ENCODE peak calls at places on chromosome 18, in five cellular contexts. L is stimulated activated CD4-positive, alpha-beta T cell treated with anti-CD3 and anti-CD28 coated beads, Interleukin-12 subunit alpha, Interleukin-12 subunit beta, amount 100 ng/mL, for 48 hours; N is nucleus accumbens; J is mesenteric fat pad; U is fibroblast of mammary gland. W is an unnamed sample.

GRCh38 chr18:58249677-58250076 is 205.7 kb downstream of the NEDD4L start:
- DNase-seq in J (no peak), U (peak; percentile 57), L (no peak), N (no peak), W (no peak)

GRCh38 chr18:61554117-61554776 is 221.0 kb downstream of the CDH20 start:
- DNase-seq in L (peak; percentile 8), U (no peak), J (no peak), N (no peak), W (no peak)

GRCh38 chr18:69308620-69309019 is 92.1 kb upstream of the DOK6 start:
- DNase-seq in J (no peak), U (no peak), N (no peak), L (no peak), W (no peak)

GRCh38 chr18:48066225-48066652 is 135.8 kb upstream of the SMAD2 start:
- DNase-seq in J (no peak), N (no peak), L (no peak), U (no peak), W (no peak)

GRCh38 chr18:9594782-9595181 is 19.6 kb downstream of the PPP4R1 start:
- DNase-seq in J (no peak), N (no peak), L (no peak), U (peak; percentile 41), W (no peak)

GRCh38 chr18:46141199-46141598 is 37.0 kb downstream of the HAUS1 start:
- DNase-seq in J (no peak), L (no peak), U (no peak), N (no peak), W (no peak)

GRCh38 chr18:12990977-12991838 is at the start of gene CEP192:
- DNase-seq in J (peak; percentile 98), U (peak; percentile 98), L (peak; percentile 97), N (peak; percentile 97), W (peak; percentile 71)

GRCh38 chr18:79395761-79396404 is at the start of gene NFATC1:
- DNase-seq in N (peak; percentile 49), L (peak; percentile 82), J (peak; percentile 95), U (peak; percentile 66), W (no peak)

GRCh38 chr18:48820483-48821250 is 130.1 kb downstream of the SMAD7 start:
- DNase-seq in N (no peak), L (no peak), U (no peak), J (peak; percentile 65), W (no peak)

GRCh38 chr18:12606592-12607315 is 51.2 kb downstream of the SPIRE1 start:
- DNase-seq in U (peak; percentile 73), L (no peak), J (no peak), N (no peak), W (no peak)

GRCh38 chr18:33282142-33282541 is 158.4 kb downstream of the CCDC178 start:
- DNase-seq in J (peak; percentile 77), U (no peak), L (no peak), N (no peak), W (no peak)

GRCh38 chr18:57931038-57931437 is 113.0 kb upstream of the NEDD4L start:
- DNase-seq in J (no peak), L (no peak), N (no peak), U (no peak), W (no peak)

GRCh38 chr18:74116628-74117554 is 30.7 kb downstream of the FBXO15 start:
- DNase-seq in J (no peak), N (no peak), U (peak; percentile 68), L (no peak), W (no peak)

GRCh38 chr18:58716046-58716766 is 44.9 kb downstream of the MALT1 start:
- DNase-seq in J (no peak), N (no peak), L (no peak), U (no peak), W (no peak)

GRCh38 chr18:26301681-26302080 is 75.4 kb downstream of the TAF4B start:
- DNase-seq in L (no peak), J (no peak), N (peak; percentile 9), U (peak; percentile 56), W (no peak)

GRCh38 chr18:61606759-61607158 is 273.5 kb downstream of the CDH20 start:
- DNase-seq in N (peak; percentile 2), J (no peak), U (peak; percentile 89), L (no peak), W (no peak)

GRCh38 chr18:47345996-47346395 is 94.5 kb upstream of the SKOR2 start:
- DNase-seq in J (no peak), L (no peak), U (no peak), N (no peak), W (no peak)

GRCh38 chr18:47206945-47207637 is 30.9 kb upstream of the IER3IP1 start:
- DNase-seq in N (no peak), L (no peak), U (no peak), J (no peak), W (no peak)

GRCh38 chr18:38241216-38241615 is 675.6 kb upstream of the CELF4 start:
- DNase-seq in J (no peak), U (no peak), L (no peak), N (no peak), W (no peak)

GRCh38 chr18:70194227-70194890 is 11.1 kb downstream of the RTTN start:
- DNase-seq in N (no peak), J (no peak), U (no peak), L (no peak), W (no peak)

GRCh38 chr18:53606792-53607191 is 617.7 kb downstream of the MBD2 start:
- DNase-seq in L (no peak), J (no peak), N (no peak), U (no peak), W (no peak)

GRCh38 chr18:25164837-25165791 is 186.9 kb downstream of the ZNF521 start:
- DNase-seq in L (no peak), J (no peak), N (no peak), U (peak; percentile 28), W (no peak)

GRCh38 chr18:72091369-72091768 is 452.8 kb downstream of the CBLN2 start:
- DNase-seq in N (no peak), L (no peak), U (no peak), J (no peak), W (no peak)

GRCh38 chr18:41761329-41762028 is 193.6 kb upstream of the PIK3C3 start:
- DNase-seq in J (no peak), U (peak; percentile 84), N (no peak), L (no peak), W (no peak)

GRCh38 chr18:9868857-9869712 is 16.7 kb upstream of the TXNDC2 start:
- DNase-seq in N (no peak), J (no peak), U (no peak), L (no peak), W (no peak)

GRCh38 chr18:41075212-41075611 is 879.8 kb upstream of the PIK3C3 start:
- DNase-seq in N (no peak), U (peak; percentile 67), J (no peak), L (no peak), W (no peak)

GRCh38 chr18:43620936-43621335 is 343.6 kb upstream of the SYT4 start:
- DNase-seq in L (no peak), J (no peak), U (peak; percentile 37), N (no peak), W (no peak)

GRCh38 chr18:48238636-48239035 is 170.5 kb downstream of the ZBTB7C start:
- DNase-seq in N (no peak), L (no peak), U (no peak), J (no peak), W (no peak)

GRCh38 chr18:30280861-30281470 is 761.6 kb downstream of the DSC3 start:
- DNase-seq in U (peak; percentile 60), N (no peak), L (no peak), J (no peak), W (no peak)

GRCh38 chr18:70384181-70384790 is 95.4 kb downstream of the SOCS6 start:
- DNase-seq in J (no peak), U (peak; percentile 93), N (no peak), L (no peak), W (no peak)

GRCh38 chr18:2971741-2972552 is 41.0 kb downstream of the LPIN2 start:
- DNase-seq in J (no peak), N (no peak), L (no peak), U (peak; percentile 51), W (no peak)

GRCh38 chr18:46516555-46516954 is 140.5 kb downstream of the LOXHD1 start:
- DNase-seq in N (no peak), U (no peak), J (no peak), L (no peak), W (no peak)

GRCh38 chr18:77100751-77101355 is 31.7 kb downstream of the MBP start:
- DNase-seq in J (no peak), L (no peak), N (no peak), U (peak; percentile 6), W (no peak)

GRCh38 chr18:23129355-23130002 is 5.8 kb upstream of the CABLES1 start:
- DNase-seq in N (no peak), L (no peak), U (no peak), J (no peak), W (no peak)

GRCh38 chr18:30810580-30810979 is 232.0 kb downstream of the DSC3 start:
- DNase-seq in L (no peak), J (no peak), N (no peak), U (no peak), W (no peak)

GRCh38 chr18:52237551-52237950 is 102.4 kb upstream of the DCC start:
- DNase-seq in N (no peak), J (no peak), U (peak; percentile 35), L (no peak), W (no peak)

W was measured in NCI-H187 treated with DMSO at 0.1 percent for 48 hours.